ENCODE peak calls at places on chromosomes 4 and X, in four cellular contexts. M is NT2/D1, W is HCT116, I is H1. Y is an unnamed sample.

GRCh38 chr4:138263438-138263837 is 21.3 kb upstream of the SLC7A11 start:
- DNase-seq in M (no peak), W (no peak), I (no peak), Y (no peak)

GRCh38 chr4:68476191-68476590 is 28.9 kb downstream of the TMPRSS11E start:
- DNase-seq in M (no peak), W (no peak), I (no peak), Y (no peak)

GRCh38 chrX:136880003-136880451 is 498 bp downstream of the RBMX start:
- DNase-seq in M (no peak), W (no peak), I (peak), Y (no peak)

GRCh38 chr4:123229326-123229725 is 167.3 kb upstream of the SPRY1 start:
- DNase-seq in M (no peak), W (no peak), I (no peak), Y (no peak)

GRCh38 chrX:15471016-15471415 is 22.1 kb downstream of the PIR start:
- DNase-seq in M (peak), W (peak), I (peak), Y (peak)

GRCh38 chr4:3304831-3305609 is 12.2 kb downstream of the RGS12 start:
- DNase-seq in M (no peak), W (no peak), I (no peak), Y (no peak)

GRCh38 chrX:16786791-16787735 is 797 bp downstream of the TXLNG start:
- DNase-seq in M (no peak), W (no peak), I (peak), Y (no peak)

GRCh38 chrX:108270739-108271396 is 167.4 kb downstream of the COL4A6 start:
- DNase-seq in M (no peak), W (no peak), I (no peak), Y (no peak)

GRCh38 chr4:15868065-15868464 is 70.5 kb downstream of the FGFBP1 start:
- DNase-seq in M (no peak), W (no peak), I (no peak), Y (no peak)

GRCh38 chrX:113929004-113929403 is 654.9 kb upstream of the HTR2C start:
- DNase-seq in M (peak), W (peak), I (peak), Y (no peak)

GRCh38 chr4:169341490-169341889 is 70.7 kb upstream of the SH3RF1 start:
- DNase-seq in M (no peak), W (no peak), I (no peak), Y (peak)

GRCh38 chrX:14927391-14927790 is 54.2 kb downstream of the MOSPD2 start:
- DNase-seq in M (no peak), W (no peak), I (no peak), Y (no peak)

GRCh38 chrX:103529550-103529949 is 10.3 kb upstream of the RAB40A start:
- DNase-seq in M (no peak), W (no peak), I (no peak), Y (no peak)

GRCh38 chr4:163587867-163588266 is 93.4 kb downstream of the TMA16 start:
- DNase-seq in M (no peak), W (no peak), I (peak), Y (peak)

GRCh38 chr4:48360966-48361470 is 19.7 kb downstream of the SLAIN2 start:
- DNase-seq in M (no peak), W (no peak), I (no peak), Y (no peak)

GRCh38 chr4:18980516-18981233 is 959.1 kb upstream of the LCORL start:
- DNase-seq in M (no peak), W (no peak), I (no peak), Y (peak)

GRCh38 chr4:95674451-95675095 is 125.8 kb upstream of the UNC5C start:
- DNase-seq in M (no peak), W (no peak), I (no peak), Y (no peak)

GRCh38 chrX:129139837-129140679 is 383.2 kb downstream of the SMARCA1 start:
- DNase-seq in M (no peak), W (no peak), I (no peak), Y (no peak)

GRCh38 chr4:53507671-53508286 is 83.5 kb downstream of the LNX1 start:
- DNase-seq in M (no peak), W (no peak), I (no peak), Y (no peak)

GRCh38 chr4:105957680-105958079 is 62.4 kb downstream of the NPNT start:
- DNase-seq in M (no peak), W (no peak), I (no peak), Y (no peak)

GRCh38 chr4:188778880-188779279 is 639.6 kb downstream of the TRIML1 start:
- DNase-seq in M (no peak), W (no peak), I (no peak), Y (no peak)

GRCh38 chr4:61201562-61202099 is 1.5 kb downstream of the ADGRL3 start:
- DNase-seq in M (no peak), W (no peak), I (peak), Y (no peak)

GRCh38 chrX:99271641-99272040 is 1138.4 kb downstream of the PCDH19 start:
- DNase-seq in M (no peak), W (no peak), I (peak), Y (no peak)

GRCh38 chrX:15349046-15349445 is 13.7 kb upstream of the PIGA start:
- DNase-seq in M (peak), W (peak), I (no peak), Y (no peak)

GRCh38 chr4:168197926-168198325 is 105.6 kb downstream of the ANXA10 start:
- DNase-seq in M (no peak), W (no peak), I (no peak), Y (no peak)

GRCh38 chr4:123398151-123398802 is 1.7 kb downstream of the SPRY1 start:
- DNase-seq in M (peak), W (peak), I (peak), Y (no peak)

GRCh38 chr4:24690436-24690835 is 104.9 kb upstream of the SOD3 start:
- DNase-seq in M (no peak), W (no peak), I (no peak), Y (no peak)

GRCh38 chrX:140713174-140713539 is 3.6 kb downstream of the LINC00632 start:
- DNase-seq in M (no peak), W (no peak), I (no peak), Y (no peak)

GRCh38 chr4:36024901-36025610 is 219.3 kb downstream of the ARAP2 start:
- DNase-seq in M (no peak), W (peak), I (no peak), Y (no peak)
- TF ChIP-seq ZNF274 in M (no peak), W (no peak), I (no peak), Y (no peak)

DNA sequence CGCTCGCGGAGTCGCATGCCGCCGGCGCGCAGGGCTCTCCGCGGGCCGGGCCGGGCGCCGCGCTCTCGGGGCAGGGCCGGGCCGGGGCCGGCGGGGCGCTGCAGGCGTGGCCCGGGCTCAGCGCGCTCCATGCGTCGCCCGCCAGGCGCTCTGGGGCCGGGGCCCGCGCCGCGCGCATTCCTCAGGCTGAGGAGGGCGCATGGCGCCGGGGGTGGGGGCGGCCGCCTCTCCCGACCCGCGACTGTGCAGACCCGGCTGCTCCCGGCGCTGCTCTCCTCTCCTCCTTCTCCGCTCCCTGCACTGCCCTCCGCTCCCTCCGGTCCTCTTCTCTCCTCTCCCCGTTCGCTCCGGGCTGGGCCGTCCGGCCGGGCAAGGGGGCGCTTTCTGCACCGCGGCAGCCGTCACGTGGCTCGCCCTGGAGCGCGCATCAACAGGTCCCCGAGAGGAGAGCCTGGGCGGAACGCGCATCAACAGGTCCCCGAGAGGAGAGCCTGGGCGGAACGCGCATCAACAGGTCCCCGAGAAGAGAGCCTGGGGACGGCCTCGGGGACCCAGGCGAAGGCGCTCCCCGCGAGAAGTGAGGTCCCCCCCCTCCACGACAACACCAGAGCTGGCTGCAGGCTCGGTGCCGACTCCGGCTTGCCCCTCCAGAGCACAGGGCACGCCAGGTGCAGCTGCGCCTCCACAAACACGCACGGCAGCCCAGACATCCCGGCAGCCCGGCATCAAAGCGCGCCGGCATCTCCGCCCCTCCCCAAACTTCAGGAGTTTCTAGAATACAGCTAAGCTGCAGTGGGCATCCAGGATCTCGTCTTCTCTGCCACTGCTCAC is 12.9 kb downstream of the PPP2R3B start:
- DNase-seq in M (no peak), W (no peak), I (peak), Y (no peak)
- H3K9ac ChIP-seq in M (peak), W (no peak), I (peak), Y (no peak)

GRCh38 chr4:87974856-87975462 is 555 bp upstream of the SPP1 start:
- DNase-seq in M (no peak), W (no peak), I (no peak), Y (no peak)
- TF ChIP-seq ZNF274 in M (no peak), W (no peak), I (no peak), Y (no peak)

DNA sequence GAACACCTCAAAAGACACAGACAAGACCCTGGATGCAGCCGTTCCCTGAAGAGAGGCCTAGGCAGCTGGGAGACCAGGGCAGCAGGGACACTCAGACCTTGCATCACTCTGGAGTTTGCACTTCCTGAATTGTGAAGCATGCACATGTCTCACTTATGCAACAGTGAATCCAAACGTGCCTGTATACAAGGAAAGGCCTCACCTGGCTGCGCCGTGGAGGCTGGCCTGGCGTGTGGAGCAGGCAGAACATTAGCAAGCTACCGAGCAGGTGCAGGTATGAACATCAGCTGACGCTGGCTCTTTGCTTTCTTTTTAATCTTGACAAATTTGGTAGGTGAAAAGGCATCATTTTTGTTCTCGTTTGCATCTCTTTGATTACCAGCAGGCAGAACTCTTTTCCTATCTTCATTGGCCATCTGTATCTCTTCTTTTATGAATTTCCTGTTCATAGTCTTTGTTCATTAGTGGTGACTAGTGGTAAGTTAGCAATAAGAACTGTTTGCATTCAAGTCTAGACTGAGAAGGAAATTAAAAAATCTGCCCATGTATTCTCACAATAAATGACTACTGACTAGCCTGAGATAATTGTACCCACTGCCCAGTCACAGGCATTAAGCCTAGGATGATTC is 37.2 kb upstream of the IRAK1 start:
- DNase-seq in M (no peak), W (no peak), I (no peak), Y (no peak)
- H3K9ac ChIP-seq in M (no peak), W (no peak), I (no peak), Y (no peak)

DNA sequence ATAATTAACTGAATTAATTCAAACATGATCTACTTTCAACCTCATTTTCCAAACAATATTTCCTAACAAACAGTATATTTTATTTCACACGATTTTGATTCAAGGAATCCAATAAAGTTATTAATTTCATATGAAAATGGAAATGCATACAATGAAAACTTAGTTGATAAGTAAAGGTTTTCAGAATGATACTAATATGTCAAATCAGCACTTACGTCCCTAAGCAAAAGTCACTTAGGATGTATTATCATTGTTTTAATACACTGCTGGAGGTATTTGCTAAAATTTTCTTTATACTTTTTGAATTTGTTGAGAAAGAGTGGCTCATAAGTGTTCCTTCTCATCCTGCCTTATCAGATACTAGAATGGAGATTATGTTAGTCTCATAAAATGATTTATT is 266.8 kb upstream of the PUDP start:
- DNase-seq in M (no peak), W (no peak), I (no peak), Y (no peak)
- TF ChIP-seq ZNF274 in M (no peak), W (no peak), I (no peak), Y (no peak)

GRCh38 chr4:174775366-174775765 is 53.7 kb downstream of the GLRA3 start:
- DNase-seq in M (no peak), W (no peak), I (no peak), Y (no peak)
- H3K9ac ChIP-seq in M (no peak), W (no peak), I (no peak), Y (no peak)

DNA sequence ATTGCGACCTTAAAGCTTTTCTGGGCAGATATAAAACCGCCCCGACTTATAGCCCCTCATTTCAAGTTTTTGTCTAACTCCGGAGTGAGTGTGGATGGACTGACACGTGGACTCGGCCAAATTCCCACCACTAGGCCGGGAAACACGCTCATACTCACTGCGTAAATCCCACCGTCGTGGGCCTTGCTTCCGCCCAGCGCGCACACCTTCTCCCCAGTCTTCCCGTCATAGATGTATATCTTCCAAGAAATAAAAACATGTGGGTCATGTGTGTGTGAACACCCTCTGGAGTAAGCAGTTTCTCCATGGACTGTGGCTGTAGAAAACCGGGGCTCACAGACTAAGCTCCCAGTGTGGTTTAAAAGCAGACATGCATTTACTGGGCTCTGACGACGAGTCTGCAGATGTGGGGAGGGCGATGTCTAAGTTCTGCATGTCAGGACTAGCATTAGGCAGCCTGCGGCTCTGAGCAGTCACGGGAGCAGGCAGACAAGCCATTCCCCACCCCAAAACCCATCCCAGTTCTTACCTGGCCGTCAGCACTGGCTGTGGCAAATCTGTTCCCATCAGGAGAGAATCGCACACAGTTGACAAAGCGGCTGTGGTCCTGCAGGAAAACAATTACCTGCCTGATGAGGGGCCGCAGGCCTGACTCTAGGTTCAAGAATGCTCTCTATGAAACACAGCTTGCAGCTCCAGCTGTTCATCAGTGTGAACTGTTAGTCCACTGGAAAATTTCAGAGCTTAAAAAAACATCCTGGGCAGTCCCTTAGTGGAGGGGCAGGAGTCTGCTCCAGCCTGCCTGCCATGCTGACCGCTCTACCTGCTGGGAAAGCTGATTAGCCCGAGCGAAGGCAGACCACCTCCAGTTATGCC is 28.2 kb downstream of the WDR1 start:
- DNase-seq in M (no peak), W (no peak), I (no peak), Y (no peak)
- TF ChIP-seq ZNF274 in M (no peak), W (no peak), I (no peak), Y (no peak)